ENCODE peak calls at places on chromosomes 6 and 20, in four cellular contexts. B is lung, S is body of pancreas, K is prostate gland. O is an unnamed sample.

GRCh38 chr6:160428069-160428430 is 79.9 kb downstream of the SLC22A3 start:
- DNase-seq in S (peak; percentile 90), K (no peak), B (no peak), O (peak; percentile 85)

GRCh38 chr6:136158398-136158797 is 91.7 kb downstream of the MTFR2 start:
- DNase-seq in B (peak; percentile 38), K (no peak), S (peak; percentile 76), O (no peak)

GRCh38 chr6:166600932-166601331 is 14.5 kb upstream of the RAMACL start:
- DNase-seq in S (no peak), K (no peak), B (no peak), O (no peak)

GRCh38 chr6:3309391-3310050 is 50.8 kb downstream of the PSMG4 start:
- DNase-seq in S (peak; percentile 70), B (no peak), K (no peak), O (peak; percentile 49)

GRCh38 chr20:35125753-35126152 is 21.4 kb downstream of the EDEM2 start:
- DNase-seq in B (no peak), S (no peak), K (no peak), O (no peak)

GRCh38 chr20:14012671-14013070 is 17.4 kb downstream of the MACROD2 start:
- DNase-seq in B (no peak), S (no peak), K (no peak), O (no peak)

GRCh38 chr6:1949533-1949932 is 295.9 kb downstream of the GMDS start:
- DNase-seq in S (no peak), B (no peak), K (no peak), O (no peak)

GRCh38 chr20:41339957-41340326 is 679 bp upstream of the LPIN3 start:
- DNase-seq in K (peak; percentile 91), B (peak; percentile 91), S (peak; percentile 95), O (peak; percentile 84)

GRCh38 chr20:24607402-24607801 is 138.0 kb downstream of the SYNDIG1 start:
- DNase-seq in K (no peak), B (no peak), S (no peak), O (no peak)

GRCh38 chr6:17394192-17394611 is 807 bp downstream of the CAP2 start:
- DNase-seq in S (peak; percentile 73), B (peak; percentile 55), K (peak; percentile 46), O (peak; percentile 79)

GRCh38 chr20:24016560-24016959 is 28.0 kb upstream of the GGTLC1 start:
- DNase-seq in S (no peak), B (no peak), K (no peak), O (no peak)

GRCh38 chr6:7919871-7920270 is 9.3 kb upstream of the TXNDC5 start:
- DNase-seq in S (no peak), K (no peak), B (no peak), O (no peak)

GRCh38 chr6:134176283-134176975 is 124.0 kb upstream of the SLC2A12 start:
- DNase-seq in S (peak; percentile 68), B (peak; percentile 37), K (peak; percentile 26), O (peak; percentile 87)

GRCh38 chr20:33466303-33466646 is 22.7 kb upstream of the SNTA1 start:
- DNase-seq in S (no peak), K (no peak), B (no peak), O (no peak)

GRCh38 chr6:139855741-139856206 is 481.3 kb upstream of the CITED2 start:
- DNase-seq in B (no peak), K (no peak), S (no peak), O (no peak)

GRCh38 chr6:139829557-139829956 is 455.1 kb upstream of the CITED2 start:
- DNase-seq in S (no peak), B (no peak), K (no peak), O (no peak)

GRCh38 chr6:19851273-19852089 is 14.3 kb downstream of the ID4 start:
- DNase-seq in S (peak; percentile 56), B (peak; percentile 47), K (peak; percentile 51), O (no peak)

GRCh38 chr6:57283096-57283495 is 34.3 kb upstream of the PRIM2 start:
- DNase-seq in B (no peak), S (no peak), K (no peak), O (no peak)

GRCh38 chr20:56178219-56178618 is 70.3 kb upstream of the MC3R start:
- DNase-seq in S (no peak), B (no peak), K (no peak), O (no peak)

GRCh38 chr20:24102290-24102689 is 113.7 kb upstream of the GGTLC1 start:
- DNase-seq in S (no peak), K (no peak), B (no peak), O (no peak)

GRCh38 chr6:135117413-135117968 is 62.9 kb upstream of the HBS1L start:
- DNase-seq in K (no peak), S (no peak), B (no peak), O (no peak)

GRCh38 chr6:163532526-163533078 is 118.1 kb downstream of the QKI start:
- DNase-seq in K (no peak), S (no peak), B (no peak), O (no peak)

GRCh38 chr6:4581468-4582420 is 194.5 kb upstream of the CDYL start:
- DNase-seq in B (no peak), K (no peak), S (no peak), O (no peak)

GRCh38 chr6:116797585-116797984 is 31.3 kb downstream of the GPRC6A start:
- DNase-seq in B (no peak), K (no peak), S (no peak), O (no peak)

GRCh38 chr6:147201885-147202515 is 2.2 kb upstream of the STXBP5 start:
- DNase-seq in S (no peak), B (peak; percentile 36), K (no peak), O (no peak)

DNA sequence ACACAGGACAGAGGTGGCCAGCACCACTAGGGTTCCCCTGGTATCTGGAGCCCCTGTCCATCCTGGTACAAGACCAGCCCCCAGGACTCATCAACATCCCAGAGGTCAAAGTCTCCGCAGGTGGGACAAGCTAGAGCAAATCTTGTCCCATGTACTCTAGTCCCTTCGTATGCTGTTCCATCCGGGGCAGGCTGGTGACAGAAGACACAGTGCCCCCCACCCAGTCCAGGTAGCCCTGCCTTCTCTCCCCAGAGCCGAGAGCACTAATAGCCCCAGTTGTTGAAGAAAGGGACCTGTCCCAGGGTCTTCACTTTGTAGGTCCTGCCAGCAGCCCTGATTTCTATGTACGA is 21.1 kb downstream of the PCK1 start:
- DNase-seq in B (no peak), K (no peak), S (no peak), O (no peak)
- H3K27ac ChIP-seq in B (no peak overlapping the region), K (peak overlapping the region; percentile 45), S (no peak overlapping the region), O (peak overlapping the region; percentile 79)

DNA sequence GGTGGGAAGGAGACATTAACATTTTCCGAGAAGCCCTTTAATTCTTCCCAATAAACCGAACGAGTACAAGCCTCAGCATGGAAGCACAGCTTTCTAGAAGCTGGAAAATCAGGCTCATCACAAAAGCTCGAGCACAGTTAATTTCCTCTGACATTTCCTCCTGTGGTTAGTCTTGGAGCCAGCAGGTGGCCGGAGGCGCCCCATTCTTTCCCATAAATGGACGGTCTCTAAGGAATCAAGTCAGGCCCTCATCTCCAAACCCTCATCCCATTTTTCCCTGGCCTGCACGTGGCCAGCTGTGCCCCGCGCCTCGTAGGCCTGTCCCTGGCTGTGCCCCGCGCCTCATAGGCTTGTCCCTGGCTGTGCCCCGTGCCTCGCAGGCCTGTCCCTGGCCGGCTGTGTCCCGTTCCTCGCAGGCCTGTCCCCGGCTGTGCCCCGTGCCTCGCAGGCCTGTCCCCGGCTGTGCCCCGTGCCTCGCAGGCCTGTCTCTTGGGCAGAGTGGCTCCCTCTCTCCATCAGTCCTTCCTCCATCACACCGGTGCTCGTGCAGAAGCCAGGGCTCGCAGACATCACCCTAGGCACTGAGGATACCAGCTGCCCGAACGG is 19.7 kb upstream of the NTSR1 start:
- DNase-seq in B (no peak), K (no peak), S (no peak), O (no peak)
- TF ChIP-seq CTCF in B (no peak), K (no peak), S (no peak), O (no peak)

GRCh38 chr6:125201961-125202729 is 48.6 kb downstream of the TPD52L1 start:
- DNase-seq in K (peak; percentile 52), B (peak; percentile 68), S (peak; percentile 77), O (no peak)
- H3K27ac ChIP-seq in K (no peak overlapping the region), B (no peak overlapping the region), S (no peak overlapping the region), O (peak overlapping the region; percentile 70)

GRCh38 chr20:64156886-64157875 is 7.1 kb upstream of the MYT1 start:
- DNase-seq in B (no peak), S (no peak), K (no peak), O (no peak)
- TF ChIP-seq CTCF in B (no peak), S (no peak), K (no peak), O (no peak)

O was measured in coronary artery.